ENCODE peak calls at places on chromosomes 12 and 14, in four cellular contexts. F, D, Q and P are unnamed samples.

GRCh38 chr14:61344437-61345143 is 23.2 kb downstream of the PRKCH start:
- DNase-seq in F (no peak), D (no peak), Q (no peak), P (no peak)

GRCh38 chr12:27344246-27344645 is 11.6 kb downstream of the BMAL2 start:
- DNase-seq in F (no peak), D (no peak), Q (no peak), P (no peak)

GRCh38 chr12:20259786-20260185 is 108.6 kb upstream of the PDE3A start:
- DNase-seq in F (no peak), D (no peak), Q (peak; percentile 23), P (no peak)

GRCh38 chr14:94043756-94044475 is 17.8 kb downstream of the OTUB2 start:
- DNase-seq in F (no peak), D (no peak), Q (no peak), P (no peak)

GRCh38 chr12:56803750-56804149 is 40.6 kb downstream of the HSD17B6 start:
- DNase-seq in F (no peak), D (no peak), Q (no peak), P (no peak)

GRCh38 chr12:10171954-10172353 is at the start of gene OLR1:
- DNase-seq in F (no peak), D (no peak), Q (peak; percentile 48), P (no peak)

GRCh38 chr12:26226629-26227375 is 31.4 kb downstream of the SSPN start:
- DNase-seq in F (no peak), D (no peak), Q (peak; percentile 58), P (peak; percentile 44)

GRCh38 chr12:6033546-6033945 is 88.5 kb upstream of the ANO2 start:
- DNase-seq in F (no peak), D (no peak), Q (no peak), P (no peak)

GRCh38 chr12:27359578-27360340 is 27.1 kb downstream of the BMAL2 start:
- DNase-seq in F (no peak), D (no peak), Q (peak; percentile 15), P (peak; percentile 33)

GRCh38 chr12:2244013-2244861 is 191.4 kb downstream of the CACNA1C start:
- DNase-seq in F (no peak), D (no peak), Q (peak; percentile 95), P (no peak)

GRCh38 chr12:6361834-6362233 is 13.5 kb downstream of the SCNN1A start:
- DNase-seq in F (peak; percentile 93), D (peak; percentile 38), Q (peak; percentile 16), P (no peak)

GRCh38 chr12:32454075-32454474 is 54.7 kb downstream of the FGD4 start:
- DNase-seq in F (peak; percentile 65), D (no peak), Q (peak; percentile 58), P (no peak)

GRCh38 chr12:98699568-98699967 is 54.5 kb downstream of the APAF1 start:
- DNase-seq in F (no peak), D (no peak), Q (no peak), P (no peak)